ENCODE peak calls at places on chromosomes 3 and 15, in four cellular contexts. R is endothelial cell of umbilical vein; C is Caco-2; M is CD4-positive, CD25-positive, alpha-beta regulatory T cell. S is an unnamed sample. For H3K4me1, the result is how much of the 10 kb centered on the place peaks cover.

GRCh38 chr3:141087071-141087824 is 36.1 kb downstream of the SPSB4 start:
- DNase-seq in R (no peak), C (no peak), M (no peak), S (no peak)

GRCh38 chr3:73781536-73781935 is 156.8 kb upstream of the PDZRN3 start:
- DNase-seq in R (no peak), C (no peak), M (no peak), S (no peak)

GRCh38 chr3:1953519-1953918 is 145.1 kb upstream of the CNTN4 start:
- DNase-seq in R (no peak), C (no peak), M (no peak), S (no peak)

GRCh38 chr3:117404756-117405155 is 695.2 kb downstream of the TUSC7 start:
- DNase-seq in R (no peak), C (no peak), M (no peak), S (no peak)

GRCh38 chr3:105353485-105354161 is 13.1 kb upstream of the ALCAM start:
- DNase-seq in R (peak), C (no peak), M (no peak), S (no peak)

GRCh38 chr3:13655074-13655913 is 106.4 kb downstream of the FBLN2 start:
- DNase-seq in R (peak), C (peak), M (no peak), S (no peak)

GRCh38 chr3:37777835-37778234 is 83.8 kb upstream of the CTDSPL start:
- DNase-seq in R (no peak), C (no peak), M (no peak), S (no peak)

GRCh38 chr3:108406063-108406660 is 104.2 kb downstream of the MYH15 start:
- DNase-seq in R (no peak), C (no peak), M (no peak), S (no peak)

GRCh38 chr3:135627057-135627456 is 338.5 kb upstream of the PPP2R3A start:
- DNase-seq in R (no peak), C (no peak), M (no peak), S (no peak)

GRCh38 chr3:4838621-4839022 is 140.6 kb upstream of the BHLHE40 start:
- DNase-seq in R (no peak), C (no peak), M (no peak), S (no peak)

GRCh38 chr3:4071481-4072184 is 231.5 kb upstream of the SETMAR start:
- DNase-seq in R (no peak), C (no peak), M (peak), S (no peak)

GRCh38 chr15:57927091-57927631 is 138.3 kb downstream of the ALDH1A2 start:
- DNase-seq in R (no peak), C (no peak), M (no peak), S (no peak)

GRCh38 chr3:126976906-126977305 is 6.0 kb upstream of the PLXNA1 start:
- DNase-seq in R (no peak), C (no peak), M (no peak), S (no peak)

GRCh38 chr3:11452988-11453847 is 181.0 kb downstream of the ATG7 start:
- DNase-seq in R (peak), C (no peak), M (no peak), S (no peak)

GRCh38 chr3:157738441-157738840 is 235.2 kb upstream of the VEPH1 start:
- DNase-seq in R (no peak), C (no peak), M (no peak), S (no peak)

GRCh38 chr3:124363451-124363850 is 366.8 kb upstream of the UMPS start:
- DNase-seq in R (no peak), C (no peak), M (no peak), S (no peak)

GRCh38 chr3:58659051-58659675 is 7.4 kb downstream of the FAM3D start:
- DNase-seq in R (peak), C (peak), M (no peak), S (no peak)

GRCh38 chr3:37337481-37337880 is 163.1 kb upstream of the LRRFIP2 start:
- DNase-seq in R (no peak), C (no peak), M (no peak), S (no peak)

GRCh38 chr15:49464513-49464912 is 41.5 kb downstream of the FGF7 start:
- DNase-seq in R (no peak), C (no peak), M (no peak), S (no peak)

GRCh38 chr3:195061756-195062655 is 209.0 kb downstream of the XXYLT1 start:
- DNase-seq in R (no peak), C (no peak), M (no peak), S (no peak)

GRCh38 chr15:67820992-67821783 is 4.1 kb upstream of the SKOR1 start:
- DNase-seq in R (peak), C (peak), M (no peak), S (no peak)

GRCh38 chr3:33187368-33187634 is 31.3 kb downstream of the SUSD5 start:
- DNase-seq in R (no peak), C (no peak), M (no peak), S (no peak)

GRCh38 chr15:66404532-66404931 is 17.8 kb downstream of the MAP2K1 start:
- DNase-seq in R (peak), C (no peak), M (no peak), S (no peak)

GRCh38 chr15:31062310-31062964 is 39.1 kb downstream of the TRPM1 start:
- DNase-seq in R (peak), C (no peak), M (no peak), S (no peak)

GRCh38 chr15:41148065-41148464 is 32.0 kb upstream of the INO80 start:
- DNase-seq in R (no peak), C (no peak), M (no peak), S (no peak)

GRCh38 chr3:177705976-177706866 is 508.9 kb upstream of the TBL1XR1 start:
- DNase-seq in R (no peak), C (no peak), M (no peak), S (no peak)

DNA sequence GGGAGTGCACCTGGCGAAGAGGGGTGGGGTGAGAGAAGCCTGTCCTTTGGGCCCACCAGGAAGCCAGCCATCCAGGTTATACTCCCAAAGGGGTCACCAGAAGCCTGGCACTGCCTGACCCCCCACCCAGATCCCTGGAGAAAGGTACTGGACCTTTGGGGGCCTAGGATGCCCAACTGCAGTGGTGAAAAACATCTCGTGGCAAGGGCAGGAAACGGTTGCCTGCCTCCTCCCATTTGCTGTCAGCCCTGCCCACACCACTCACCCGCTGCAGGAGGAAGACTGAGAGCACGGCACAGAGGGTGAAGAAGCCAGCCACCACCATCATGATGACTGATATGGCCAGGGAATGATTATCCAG is 2.2 kb upstream of the ULK3 start:
- DNase-seq in R (no peak), C (no peak), M (peak), S (no peak)
- H3K4me1 ChIP-seq in R (under half), C (under half), M (under half), S (under half)

GRCh38 chr15:85711590-85712192 is 83.0 kb downstream of the KLHL25 start:
- DNase-seq in R (no peak), C (no peak), M (no peak), S (no peak)
- H3K4me1 ChIP-seq in R (under half), C (under half), M (under half), S (under half)

DNA sequence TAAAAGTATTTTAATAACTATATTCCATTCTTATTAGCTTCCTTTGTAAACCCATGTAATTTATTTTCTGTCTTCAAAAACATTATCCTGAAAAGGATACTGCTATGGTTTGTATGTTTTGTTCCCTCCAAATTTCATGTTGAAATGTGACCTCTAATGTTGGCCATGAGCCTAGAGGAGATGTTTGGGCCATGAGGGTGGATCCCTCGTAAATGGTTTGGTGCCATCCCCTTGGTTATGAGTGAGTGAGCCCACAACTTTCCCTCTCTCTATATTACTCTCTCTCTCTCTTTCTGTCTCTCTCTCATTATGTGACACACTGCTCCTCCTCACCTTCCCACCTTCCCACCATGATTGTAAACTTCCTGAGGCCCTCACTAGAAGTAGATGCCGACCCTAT is 357.7 kb downstream of the MFSD1 start:
- DNase-seq in R (no peak), C (no peak), M (no peak), S (no peak)
- H3K4me1 ChIP-seq in R (under half), C (under half), M (under half), S (under half)

DNA sequence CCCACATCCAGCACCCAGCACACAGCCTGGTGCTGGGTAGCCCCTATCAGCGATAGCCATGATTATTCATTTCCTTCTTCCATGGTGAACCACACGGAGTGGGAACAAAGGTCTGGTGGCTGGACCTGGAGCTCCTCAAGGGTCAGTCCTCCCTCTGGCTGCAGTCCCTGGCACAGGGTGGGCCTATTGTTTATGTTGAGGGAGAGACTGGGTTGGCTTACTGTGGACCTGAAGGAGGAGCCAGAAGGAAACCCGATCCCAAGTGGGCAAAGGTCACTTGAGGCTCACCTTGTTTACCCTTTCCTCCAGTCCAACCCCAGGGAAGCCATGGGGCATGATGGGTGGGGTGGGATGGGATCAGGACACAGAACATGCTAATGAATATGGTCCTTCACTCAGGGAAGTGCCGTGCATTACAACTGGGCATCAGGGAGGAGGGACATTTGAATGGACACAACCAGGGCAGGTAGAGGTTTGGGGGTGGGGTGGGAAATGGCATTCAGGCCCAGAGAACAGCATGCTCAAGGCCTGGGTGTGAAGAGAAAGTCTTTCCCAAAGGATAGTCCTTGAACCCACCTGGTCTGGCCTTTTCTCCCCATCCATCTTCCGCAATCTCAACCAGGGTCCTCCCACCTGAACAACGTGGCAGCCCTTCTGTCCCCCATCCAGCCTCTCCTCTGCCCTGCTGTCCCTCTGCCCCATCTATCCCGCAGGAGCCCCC is 1.4 kb upstream of the PRKCD start:
- DNase-seq in R (peak), C (peak), M (no peak), S (no peak)
- H3K4me1 ChIP-seq in R (under half), C (under half), M (under half), S (under half)

DNA sequence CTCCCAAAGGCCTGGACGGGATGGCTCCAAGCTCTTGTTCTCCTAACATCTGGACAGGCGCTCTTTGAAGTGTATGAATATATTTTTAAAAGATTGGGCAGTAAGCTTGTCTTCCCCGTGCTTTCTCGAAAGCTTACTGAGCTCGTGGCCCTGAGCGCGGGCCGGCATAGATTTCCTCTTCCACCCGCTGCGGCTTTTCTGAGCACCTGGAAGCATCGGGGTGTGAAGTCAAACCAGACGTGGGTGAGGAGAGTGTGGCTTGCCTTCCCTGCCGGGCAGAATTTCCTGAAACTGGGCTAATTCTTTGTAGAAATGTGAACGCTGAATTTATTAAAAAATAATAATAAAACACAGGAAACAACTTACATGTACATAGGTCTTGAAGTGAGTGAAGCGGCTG is 25.9 kb downstream of the GPR160 start:
- DNase-seq in R (no peak), C (no peak), M (no peak), S (no peak)
- H3K4me1 ChIP-seq in R (under half), C (under half), M (under half), S (under half)

GRCh38 chr15:73602992-73603391 is 30.2 kb downstream of the NPTN start:
- DNase-seq in R (peak), C (no peak), M (no peak), S (no peak)

GRCh38 chr15:73600413-73601050 is 32.7 kb downstream of the NPTN start:
- DNase-seq in R (no peak), C (no peak), M (no peak), S (no peak)

GRCh38 chr15:73601449-73602425 is 31.5 kb downstream of the NPTN start:
- DNase-seq in R (peak), C (peak), M (no peak), S (no peak)

GRCh38 chr15:73604477-73604876 is 28.7 kb downstream of the NPTN start:
- DNase-seq in R (no peak), C (no peak), M (no peak), S (no peak)

GRCh38 chr15:73602444-73602843 is 30.7 kb downstream of the NPTN start:
- DNase-seq in R (peak), C (no peak), M (no peak), S (no peak)
- H3K4me1 ChIP-seq in R (under half), C (under half), M (under half), S (under half)